ENCODE peak calls at places on chromosomes 16 and 17, in nine cellular contexts. One of them, this sample, is unnamed.

GRCh38 chr16:68055395-68055794 is 29.8 kb upstream of the NFATC3 start:
- DNase-seq in foreskin fibroblast: no peak
- DNase-seq in AG04449: no peak
- DNase-seq in bronchial epithelial cell: no peak
- DNase-seq in lung: no peak
- DNase-seq in tibial artery: no peak
- DNase-seq in MM.1S: no peak
- DNase-seq in ovary: no peak
- DNase-seq in cardiac fibroblast: no peak
- DNase-seq in this sample: no peak

GRCh38 chr16:66440970-66441369 is 13.9 kb downstream of the BEAN1 start:
- DNase-seq in ovary: no peak
- DNase-seq in AG04449: no peak
- DNase-seq in tibial artery: no peak
- DNase-seq in foreskin fibroblast: no peak
- DNase-seq in cardiac fibroblast: no peak
- DNase-seq in lung: no peak
- DNase-seq in MM.1S: no peak
- DNase-seq in bronchial epithelial cell: no peak
- DNase-seq in this sample: no peak

GRCh38 chr17:30832438-30832790 is 648 bp downstream of the ATAD5 start:
- DNase-seq in AG04449: no peak
- DNase-seq in bronchial epithelial cell: no peak
- DNase-seq in cardiac fibroblast: no peak
- DNase-seq in lung: no peak
- DNase-seq in MM.1S: no peak
- DNase-seq in foreskin fibroblast: peak; percentile 15
- DNase-seq in ovary: no peak
- DNase-seq in tibial artery: no peak
- DNase-seq in this sample: no peak

GRCh38 chr16:87556941-87557459 is 45.3 kb upstream of the JPH3 start:
- DNase-seq in MM.1S: no peak
- DNase-seq in foreskin fibroblast: peak; percentile 60
- DNase-seq in bronchial epithelial cell: no peak
- DNase-seq in tibial artery: peak; percentile 79
- DNase-seq in AG04449: no peak
- DNase-seq in cardiac fibroblast: peak; percentile 70
- DNase-seq in lung: peak; percentile 39
- DNase-seq in ovary: peak; percentile 74
- DNase-seq in this sample: no peak

GRCh38 chr17:16374539-16374938 is 6.4 kb upstream of the UBB start:
- DNase-seq in AG04449: no peak
- DNase-seq in ovary: no peak
- DNase-seq in lung: no peak
- DNase-seq in tibial artery: no peak
- DNase-seq in MM.1S: no peak
- DNase-seq in cardiac fibroblast: no peak
- DNase-seq in bronchial epithelial cell: no peak
- DNase-seq in foreskin fibroblast: no peak
- DNase-seq in this sample: no peak

GRCh38 chr17:41528959-41529353 is 848 bp upstream of the KRT19 start:
- DNase-seq in MM.1S: no peak
- DNase-seq in bronchial epithelial cell: no peak
- DNase-seq in AG04449: no peak
- DNase-seq in ovary: no peak
- DNase-seq in tibial artery: no peak
- DNase-seq in cardiac fibroblast: no peak
- DNase-seq in lung: no peak
- DNase-seq in foreskin fibroblast: no peak
- DNase-seq in this sample: no peak

GRCh38 chr17:70169707-70170597 is 620 bp downstream of the KCNJ2 start:
- DNase-seq in foreskin fibroblast: peak; percentile 77
- DNase-seq in cardiac fibroblast: peak; percentile 17
- DNase-seq in MM.1S: no peak
- DNase-seq in bronchial epithelial cell: no peak
- DNase-seq in ovary: no peak
- DNase-seq in tibial artery: no peak
- DNase-seq in lung: no peak
- DNase-seq in AG04449: no peak
- DNase-seq in this sample: no peak

GRCh38 chr16:88600539-88600896 is 30.3 kb downstream of the ZC3H18 start:
- DNase-seq in foreskin fibroblast: no peak
- DNase-seq in AG04449: no peak
- DNase-seq in cardiac fibroblast: no peak
- DNase-seq in ovary: no peak
- DNase-seq in lung: no peak
- DNase-seq in tibial artery: no peak
- DNase-seq in bronchial epithelial cell: no peak
- DNase-seq in MM.1S: no peak
- DNase-seq in this sample: no peak

GRCh38 chr17:16818821-16819683 is 129.0 kb downstream of the CCDC144A start:
- DNase-seq in ovary: no peak
- DNase-seq in cardiac fibroblast: no peak
- DNase-seq in tibial artery: peak; percentile 60
- DNase-seq in foreskin fibroblast: no peak
- DNase-seq in MM.1S: no peak
- DNase-seq in AG04449: no peak
- DNase-seq in bronchial epithelial cell: no peak
- DNase-seq in lung: no peak
- DNase-seq in this sample: peak; percentile 13

GRCh38 chr17:16987830-16988601 is 16.1 kb upstream of the TNFRSF13B start:
- DNase-seq in tibial artery: peak; percentile 80
- DNase-seq in foreskin fibroblast: peak; percentile 88
- DNase-seq in ovary: no peak
- DNase-seq in lung: peak; percentile 63
- DNase-seq in AG04449: peak; percentile 49
- DNase-seq in bronchial epithelial cell: peak; percentile 46
- DNase-seq in MM.1S: peak; percentile 99
- DNase-seq in cardiac fibroblast: peak; percentile 57
- DNase-seq in this sample: no peak

GRCh38 chr16:56944954-56945839 is 13.3 kb downstream of the HERPUD1 start:
- DNase-seq in lung: no peak
- DNase-seq in foreskin fibroblast: peak; percentile 50
- DNase-seq in ovary: peak; percentile 57
- DNase-seq in bronchial epithelial cell: peak; percentile 84
- DNase-seq in AG04449: no peak
- DNase-seq in MM.1S: no peak
- DNase-seq in cardiac fibroblast: no peak
- DNase-seq in tibial artery: peak; percentile 51
- DNase-seq in this sample: no peak

GRCh38 chr16:74224828-74225227 is 71.8 kb upstream of the PSMD7 start:
- DNase-seq in foreskin fibroblast: peak; percentile 1
- DNase-seq in MM.1S: no peak
- DNase-seq in bronchial epithelial cell: peak; percentile 54
- DNase-seq in tibial artery: no peak
- DNase-seq in lung: no peak
- DNase-seq in cardiac fibroblast: peak; percentile 62
- DNase-seq in AG04449: no peak
- DNase-seq in ovary: no peak
- DNase-seq in this sample: no peak

GRCh38 chr17:288802-289356 is 63.7 kb downstream of the RPH3AL start:
- DNase-seq in tibial artery: peak; percentile 42
- DNase-seq in bronchial epithelial cell: no peak
- DNase-seq in lung: no peak
- DNase-seq in AG04449: no peak
- DNase-seq in foreskin fibroblast: no peak
- DNase-seq in ovary: no peak
- DNase-seq in cardiac fibroblast: no peak
- DNase-seq in MM.1S: no peak
- DNase-seq in this sample: no peak

GRCh38 chr16:67016681-67017450 is 12.1 kb upstream of the CBFB start:
- DNase-seq in MM.1S: no peak
- DNase-seq in cardiac fibroblast: no peak
- DNase-seq in bronchial epithelial cell: peak; percentile 8
- DNase-seq in foreskin fibroblast: no peak
- DNase-seq in tibial artery: peak; percentile 53
- DNase-seq in AG04449: no peak
- DNase-seq in lung: no peak
- DNase-seq in ovary: peak; percentile 8
- DNase-seq in this sample: no peak

GRCh38 chr16:28974007-28974436 is 556 bp upstream of the SPNS1 start:
- DNase-seq in AG04449: no peak
- DNase-seq in lung: peak; percentile 49
- DNase-seq in foreskin fibroblast: peak; percentile 87
- DNase-seq in tibial artery: no peak
- DNase-seq in bronchial epithelial cell: peak; percentile 54
- DNase-seq in ovary: peak; percentile 60
- DNase-seq in cardiac fibroblast: peak; percentile 80
- DNase-seq in MM.1S: no peak
- DNase-seq in this sample: no peak

GRCh38 chr17:56656961-56657360 is 63.5 kb downstream of the NOG start:
- DNase-seq in ovary: no peak
- DNase-seq in bronchial epithelial cell: no peak
- DNase-seq in lung: no peak
- DNase-seq in AG04449: no peak
- DNase-seq in tibial artery: no peak
- DNase-seq in cardiac fibroblast: no peak
- DNase-seq in MM.1S: no peak
- DNase-seq in foreskin fibroblast: no peak
- DNase-seq in this sample: no peak

GRCh38 chr17:56648814-56649213 is 55.3 kb downstream of the NOG start:
- DNase-seq in lung: no peak
- DNase-seq in bronchial epithelial cell: no peak
- DNase-seq in cardiac fibroblast: no peak
- DNase-seq in AG04449: no peak
- DNase-seq in ovary: no peak
- DNase-seq in MM.1S: no peak
- DNase-seq in foreskin fibroblast: no peak
- DNase-seq in tibial artery: no peak
- DNase-seq in this sample: no peak

GRCh38 chr17:56658648-56659047 is 65.1 kb downstream of the NOG start:
- DNase-seq in tibial artery: no peak
- DNase-seq in lung: no peak
- DNase-seq in ovary: no peak
- DNase-seq in MM.1S: no peak
- DNase-seq in bronchial epithelial cell: no peak
- DNase-seq in foreskin fibroblast: no peak
- DNase-seq in AG04449: no peak
- DNase-seq in cardiac fibroblast: no peak
- DNase-seq in this sample: no peak

GRCh38 chr17:56652608-56653007 is 59.1 kb downstream of the NOG start:
- DNase-seq in tibial artery: no peak
- DNase-seq in lung: no peak
- DNase-seq in ovary: no peak
- DNase-seq in MM.1S: no peak
- DNase-seq in bronchial epithelial cell: no peak
- DNase-seq in cardiac fibroblast: no peak
- DNase-seq in foreskin fibroblast: no peak
- DNase-seq in AG04449: no peak
- DNase-seq in this sample: no peak

GRCh38 chr17:56653877-56654276 is 60.4 kb downstream of the NOG start:
- DNase-seq in lung: peak; percentile 37
- DNase-seq in foreskin fibroblast: peak; percentile 18
- DNase-seq in MM.1S: peak; percentile 85
- DNase-seq in ovary: no peak
- DNase-seq in cardiac fibroblast: peak; percentile 14
- DNase-seq in tibial artery: no peak
- DNase-seq in AG04449: no peak
- DNase-seq in bronchial epithelial cell: peak; percentile 67
- DNase-seq in this sample: peak; percentile 23
- TF ChIP-seq CTCF in lung: no peak
- TF ChIP-seq CTCF in foreskin fibroblast: peak; percentile 73
- TF ChIP-seq CTCF in MM.1S: peak; percentile 81
- TF ChIP-seq CTCF in ovary: no peak
- TF ChIP-seq CTCF in cardiac fibroblast: peak; percentile 23
- TF ChIP-seq CTCF in tibial artery: no peak
- TF ChIP-seq CTCF in AG04449: peak; percentile 58
- TF ChIP-seq CTCF in bronchial epithelial cell: peak; percentile 56
- TF ChIP-seq CTCF in this sample: peak; percentile 63

DNA sequence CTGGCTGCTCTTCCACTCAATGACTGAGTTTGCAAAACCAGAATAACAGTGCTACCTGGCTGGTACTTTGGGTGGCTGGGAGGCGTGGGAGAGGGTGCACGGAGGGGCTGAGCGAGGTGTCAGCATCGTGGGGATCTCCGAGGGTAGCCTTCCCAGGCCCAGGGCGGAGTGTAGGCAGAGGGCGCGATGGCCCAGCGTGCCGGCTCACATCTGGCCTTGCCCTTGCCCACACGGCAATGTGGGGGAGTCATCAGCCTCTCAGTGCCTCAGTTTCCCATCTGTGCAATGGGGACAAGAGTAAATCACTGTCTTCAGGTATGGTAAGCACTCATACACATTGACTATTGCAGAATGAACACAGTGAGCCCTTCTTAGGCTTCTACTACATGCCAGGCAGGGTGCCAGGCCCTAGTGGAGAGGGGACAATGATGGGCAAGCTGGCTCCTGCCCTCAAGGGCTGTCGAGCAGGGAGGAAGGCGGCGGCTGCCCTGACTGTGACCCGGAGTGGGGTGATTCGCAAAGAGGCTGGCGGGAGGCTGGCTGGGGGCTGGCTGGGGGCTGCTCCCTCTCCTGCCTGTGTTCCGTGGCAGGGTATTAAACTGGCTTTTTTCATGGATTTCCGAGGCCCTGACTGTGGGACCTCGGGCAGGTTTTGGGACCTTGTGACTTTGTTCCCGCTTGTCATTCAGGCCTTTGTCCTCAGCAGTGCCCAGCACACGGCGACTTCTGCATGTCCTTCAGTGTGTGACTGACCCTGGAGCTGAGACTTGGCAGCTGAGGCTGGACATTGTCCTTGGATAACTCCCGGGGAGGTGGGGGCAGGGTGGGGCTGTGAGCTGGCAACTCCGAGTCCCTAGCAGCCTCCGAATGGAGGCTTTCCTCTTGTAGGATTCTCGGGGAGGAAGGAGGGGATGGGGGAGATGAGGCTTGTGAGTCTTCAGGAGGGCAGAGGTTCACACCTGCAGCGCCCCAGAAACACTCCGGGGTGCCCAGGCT is 243.1 kb downstream of the SEC14L1 start:
- DNase-seq in MM.1S: no peak
- DNase-seq in ovary: no peak
- DNase-seq in AG04449: no peak
- DNase-seq in cardiac fibroblast: no peak
- DNase-seq in bronchial epithelial cell: peak; percentile 52
- DNase-seq in lung: no peak
- DNase-seq in tibial artery: peak; percentile 94
- DNase-seq in foreskin fibroblast: no peak
- DNase-seq in this sample: no peak
- H3K4me3 ChIP-seq in MM.1S: no peak overlapping the region
- H3K4me3 ChIP-seq in ovary: no peak overlapping the region
- H3K4me3 ChIP-seq in AG04449: no peak overlapping the region
- H3K4me3 ChIP-seq in cardiac fibroblast: no peak overlapping the region
- H3K4me3 ChIP-seq in bronchial epithelial cell: no peak overlapping the region
- H3K4me3 ChIP-seq in lung: no peak overlapping the region
- H3K4me3 ChIP-seq in tibial artery: no peak overlapping the region
- H3K4me3 ChIP-seq in foreskin fibroblast: no peak overlapping the region
- H3K4me3 ChIP-seq in this sample: no peak overlapping the region

GRCh38 chr17:10046786-10047609 is 141.9 kb upstream of the RCVRN start:
- DNase-seq in bronchial epithelial cell: no peak
- DNase-seq in MM.1S: no peak
- DNase-seq in lung: no peak
- DNase-seq in AG04449: no peak
- DNase-seq in foreskin fibroblast: no peak
- DNase-seq in tibial artery: no peak
- DNase-seq in ovary: no peak
- DNase-seq in cardiac fibroblast: no peak
- DNase-seq in this sample: no peak
- TF ChIP-seq CTCF in bronchial epithelial cell: no peak
- TF ChIP-seq CTCF in MM.1S: no peak
- TF ChIP-seq CTCF in lung: no peak
- TF ChIP-seq CTCF in AG04449: no peak
- TF ChIP-seq CTCF in foreskin fibroblast: no peak
- TF ChIP-seq CTCF in tibial artery: no peak
- TF ChIP-seq CTCF in ovary: no peak
- TF ChIP-seq CTCF in cardiac fibroblast: no peak
- TF ChIP-seq CTCF in this sample: no peak

GRCh38 chr17:34255381-34255732 is 272 bp downstream of the CCL2 start:
- DNase-seq in ovary: no peak
- DNase-seq in bronchial epithelial cell: no peak
- DNase-seq in MM.1S: no peak
- DNase-seq in cardiac fibroblast: no peak
- DNase-seq in lung: no peak
- DNase-seq in tibial artery: no peak
- DNase-seq in AG04449: no peak
- DNase-seq in foreskin fibroblast: no peak
- DNase-seq in this sample: no peak
- H3K4me3 ChIP-seq in ovary: peak overlapping the region; percentile 15
- H3K4me3 ChIP-seq in bronchial epithelial cell: no peak overlapping the region
- H3K4me3 ChIP-seq in MM.1S: peak overlapping the region; percentile 39
- H3K4me3 ChIP-seq in cardiac fibroblast: peak overlapping the region; percentile 65
- H3K4me3 ChIP-seq in lung: peak overlapping the region; percentile 37
- H3K4me3 ChIP-seq in tibial artery: peak overlapping the region; percentile 44
- H3K4me3 ChIP-seq in AG04449: peak overlapping the region; percentile 67
- H3K4me3 ChIP-seq in foreskin fibroblast: peak overlapping the region; percentile 70
- H3K4me3 ChIP-seq in this sample: no peak overlapping the region

This sample was measured in LNCaP clone FGC.